ENCODE peak calls at places on chromosomes 4 and X, in four cellular contexts. One of them, this sample, is unnamed.
A peak's percentile ranks its signal among the peaks of the same experiment; 100 is the strongest.

GRCh38 chrX:6861456-6861855 is 286.1 kb upstream of the STS start:
- DNase-seq in Peyer's patch: no peak
- DNase-seq in MM.1S: no peak
- DNase-seq in progenitor cell of endocrine pancreas: no peak
- DNase-seq in this sample: no peak

GRCh38 chrX:110454336-110454735 is 95.7 kb downstream of the RTL9 start:
- DNase-seq in progenitor cell of endocrine pancreas: no peak
- DNase-seq in MM.1S: no peak
- DNase-seq in Peyer's patch: no peak
- DNase-seq in this sample: no peak

GRCh38 chrX:65837875-65838549 is 170.6 kb downstream of the MSN start:
- DNase-seq in progenitor cell of endocrine pancreas: no peak
- DNase-seq in MM.1S: no peak
- DNase-seq in Peyer's patch: no peak
- DNase-seq in this sample: no peak

GRCh38 chrX:41779058-41779564 is 55.1 kb downstream of the GPR82 start:
- DNase-seq in MM.1S: no peak
- DNase-seq in progenitor cell of endocrine pancreas: no peak
- DNase-seq in Peyer's patch: no peak
- DNase-seq in this sample: no peak

GRCh38 chr4:37970702-37971101 is 10.5 kb downstream of the PTTG2 start:
- DNase-seq in MM.1S: peak; percentile 62
- DNase-seq in Peyer's patch: peak; percentile 79
- DNase-seq in progenitor cell of endocrine pancreas: no peak
- DNase-seq in this sample: no peak

GRCh38 chrX:39152106-39152649 is 350.9 kb downstream of the MID1IP1 start:
- DNase-seq in MM.1S: no peak
- DNase-seq in Peyer's patch: peak; percentile 55
- DNase-seq in progenitor cell of endocrine pancreas: peak; percentile 50
- DNase-seq in this sample: no peak

GRCh38 chr4:19721587-19721986 is 530.1 kb upstream of the SLIT2 start:
- DNase-seq in progenitor cell of endocrine pancreas: no peak
- DNase-seq in MM.1S: no peak
- DNase-seq in Peyer's patch: no peak
- DNase-seq in this sample: no peak

GRCh38 chrX:73214366-73215094 is at the start of gene NAP1L2:
- DNase-seq in MM.1S: peak; percentile 86
- DNase-seq in progenitor cell of endocrine pancreas: no peak
- DNase-seq in Peyer's patch: no peak
- DNase-seq in this sample: no peak

GRCh38 chr4:74543983-74544382 is 99.0 kb downstream of the AREG start:
- DNase-seq in MM.1S: no peak
- DNase-seq in Peyer's patch: no peak
- DNase-seq in progenitor cell of endocrine pancreas: no peak
- DNase-seq in this sample: no peak

GRCh38 chr4:186948361-186949291 is 225.0 kb upstream of the FAT1 start:
- DNase-seq in progenitor cell of endocrine pancreas: no peak
- DNase-seq in MM.1S: no peak
- DNase-seq in Peyer's patch: no peak
- DNase-seq in this sample: no peak

DNA sequence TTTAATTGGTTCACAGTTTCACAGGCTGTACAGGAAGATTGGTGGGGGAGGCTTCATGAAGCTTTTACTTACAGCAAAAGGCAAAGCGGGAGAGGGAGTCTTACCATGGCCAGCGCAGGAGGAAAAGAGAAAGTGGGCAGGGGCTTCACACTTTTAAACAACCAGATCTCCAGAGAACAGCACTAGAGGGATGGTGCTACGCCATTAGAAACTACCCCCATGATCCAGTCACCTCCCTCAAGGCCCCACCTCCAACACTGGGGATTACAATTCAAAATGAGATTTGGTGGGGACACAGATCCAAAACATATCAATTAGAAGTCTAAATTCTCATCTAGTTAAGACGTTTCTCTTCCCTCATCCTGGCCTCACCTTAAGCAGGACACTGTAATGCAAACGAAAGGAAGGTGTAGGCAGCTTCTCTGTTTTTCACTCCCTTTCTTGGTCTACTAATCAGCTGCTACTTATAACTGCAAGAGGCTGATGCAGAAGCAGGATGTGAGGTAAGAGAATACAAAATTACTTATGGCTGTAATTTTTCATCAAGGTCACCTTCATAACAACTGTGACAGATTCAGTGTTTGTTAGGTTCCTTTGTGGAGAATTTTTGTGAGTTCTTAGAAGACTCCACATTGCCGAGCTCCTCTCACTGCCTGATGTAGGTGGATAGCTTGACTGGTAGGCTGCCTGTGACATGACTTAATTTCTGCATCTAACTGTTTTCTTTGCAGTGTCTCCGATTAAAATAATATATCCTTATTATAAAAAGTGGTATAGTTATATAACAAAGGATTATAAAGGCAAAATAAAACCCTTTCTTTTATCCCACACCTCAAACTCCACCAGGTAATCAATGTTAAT is 255.1 kb downstream of the IL15 start:
- DNase-seq in MM.1S: no peak
- DNase-seq in Peyer's patch: no peak
- DNase-seq in progenitor cell of endocrine pancreas: no peak
- DNase-seq in this sample: no peak
- TF ChIP-seq CTCF in MM.1S: no peak
- TF ChIP-seq CTCF in Peyer's patch: no peak
- TF ChIP-seq CTCF in progenitor cell of endocrine pancreas: no peak
- TF ChIP-seq CTCF in this sample: no peak

GRCh38 chrX:135697614-135698013 is 15.8 kb upstream of the CT45A1 start:
- DNase-seq in MM.1S: peak; percentile 58
- DNase-seq in progenitor cell of endocrine pancreas: no peak
- DNase-seq in Peyer's patch: no peak
- DNase-seq in this sample: no peak
- TF ChIP-seq CTCF in MM.1S: peak; percentile 35
- TF ChIP-seq CTCF in progenitor cell of endocrine pancreas: no peak
- TF ChIP-seq CTCF in Peyer's patch: no peak
- TF ChIP-seq CTCF in this sample: no peak

GRCh38 chr4:77699731-77700210 is 94.2 kb downstream of the CXCL13 start:
- DNase-seq in progenitor cell of endocrine pancreas: no peak
- DNase-seq in Peyer's patch: no peak
- DNase-seq in MM.1S: no peak
- DNase-seq in this sample: no peak
- TF ChIP-seq CTCF in progenitor cell of endocrine pancreas: peak; percentile 38
- TF ChIP-seq CTCF in Peyer's patch: no peak
- TF ChIP-seq CTCF in MM.1S: no peak
- TF ChIP-seq CTCF in this sample: peak; percentile 57

DNA sequence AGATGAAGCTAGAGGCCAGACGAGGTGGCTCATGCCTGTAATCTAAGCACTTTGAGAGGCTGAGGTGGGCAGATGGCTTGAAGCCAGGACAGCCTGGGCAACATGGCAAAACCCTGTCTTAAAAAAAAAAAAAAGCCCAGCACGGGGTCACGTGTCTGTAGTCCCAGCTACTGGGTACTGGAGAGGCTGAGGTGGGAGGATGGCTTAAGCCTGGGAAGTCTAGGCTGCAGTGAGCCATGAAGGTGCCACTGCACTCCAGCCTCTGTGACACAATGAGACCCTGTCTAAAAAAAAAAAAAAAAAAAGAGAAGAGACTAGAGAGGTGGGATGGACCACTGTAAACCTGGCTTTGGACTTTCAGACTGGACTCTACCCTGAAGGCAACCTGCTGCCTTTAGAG is 10.7 kb upstream of the LRBA start:
- DNase-seq in MM.1S: no peak
- DNase-seq in Peyer's patch: no peak
- DNase-seq in progenitor cell of endocrine pancreas: no peak
- DNase-seq in this sample: no peak
- TF ChIP-seq CTCF in MM.1S: no peak
- TF ChIP-seq CTCF in Peyer's patch: no peak
- TF ChIP-seq CTCF in progenitor cell of endocrine pancreas: no peak
- TF ChIP-seq CTCF in this sample: no peak

GRCh38 chr4:129342820-129343219 is 246.9 kb downstream of the C4orf33 start:
- DNase-seq in progenitor cell of endocrine pancreas: no peak
- DNase-seq in MM.1S: no peak
- DNase-seq in Peyer's patch: no peak
- DNase-seq in this sample: no peak

GRCh38 chr4:129345680-129346079 is 249.7 kb downstream of the C4orf33 start:
- DNase-seq in MM.1S: no peak
- DNase-seq in progenitor cell of endocrine pancreas: no peak
- DNase-seq in Peyer's patch: no peak
- DNase-seq in this sample: no peak

GRCh38 chr4:129346760-129347159 is 250.8 kb downstream of the C4orf33 start:
- DNase-seq in MM.1S: no peak
- DNase-seq in Peyer's patch: no peak
- DNase-seq in progenitor cell of endocrine pancreas: no peak
- DNase-seq in this sample: no peak

GRCh38 chr4:129344058-129344457 is 248.1 kb downstream of the C4orf33 start:
- DNase-seq in MM.1S: peak; percentile 60
- DNase-seq in Peyer's patch: no peak
- DNase-seq in progenitor cell of endocrine pancreas: no peak
- DNase-seq in this sample: no peak
- TF ChIP-seq CTCF in MM.1S: peak; percentile 76
- TF ChIP-seq CTCF in Peyer's patch: peak; percentile 32
- TF ChIP-seq CTCF in progenitor cell of endocrine pancreas: peak; percentile 72
- TF ChIP-seq CTCF in this sample: peak; percentile 81

GRCh38 chrX:14533867-14534266 is 4.5 kb downstream of the GLRA2 start:
- DNase-seq in Peyer's patch: no peak
- DNase-seq in progenitor cell of endocrine pancreas: no peak
- DNase-seq in MM.1S: no peak
- DNase-seq in this sample: no peak

GRCh38 chrX:14529288-14529989 is at the start of gene GLRA2:
- DNase-seq in Peyer's patch: no peak
- DNase-seq in MM.1S: peak; percentile 33
- DNase-seq in progenitor cell of endocrine pancreas: peak; percentile 31
- DNase-seq in this sample: no peak

GRCh38 chrX:14528629-14529287 is 578 bp upstream of the GLRA2 start:
- DNase-seq in Peyer's patch: peak; percentile 63
- DNase-seq in progenitor cell of endocrine pancreas: peak; percentile 54
- DNase-seq in MM.1S: peak; percentile 44
- DNase-seq in this sample: peak; percentile 72
- TF ChIP-seq CTCF in Peyer's patch: peak; percentile 29
- TF ChIP-seq CTCF in progenitor cell of endocrine pancreas: peak; percentile 61
- TF ChIP-seq CTCF in MM.1S: peak; percentile 46
- TF ChIP-seq CTCF in this sample: peak; percentile 76

DNA sequence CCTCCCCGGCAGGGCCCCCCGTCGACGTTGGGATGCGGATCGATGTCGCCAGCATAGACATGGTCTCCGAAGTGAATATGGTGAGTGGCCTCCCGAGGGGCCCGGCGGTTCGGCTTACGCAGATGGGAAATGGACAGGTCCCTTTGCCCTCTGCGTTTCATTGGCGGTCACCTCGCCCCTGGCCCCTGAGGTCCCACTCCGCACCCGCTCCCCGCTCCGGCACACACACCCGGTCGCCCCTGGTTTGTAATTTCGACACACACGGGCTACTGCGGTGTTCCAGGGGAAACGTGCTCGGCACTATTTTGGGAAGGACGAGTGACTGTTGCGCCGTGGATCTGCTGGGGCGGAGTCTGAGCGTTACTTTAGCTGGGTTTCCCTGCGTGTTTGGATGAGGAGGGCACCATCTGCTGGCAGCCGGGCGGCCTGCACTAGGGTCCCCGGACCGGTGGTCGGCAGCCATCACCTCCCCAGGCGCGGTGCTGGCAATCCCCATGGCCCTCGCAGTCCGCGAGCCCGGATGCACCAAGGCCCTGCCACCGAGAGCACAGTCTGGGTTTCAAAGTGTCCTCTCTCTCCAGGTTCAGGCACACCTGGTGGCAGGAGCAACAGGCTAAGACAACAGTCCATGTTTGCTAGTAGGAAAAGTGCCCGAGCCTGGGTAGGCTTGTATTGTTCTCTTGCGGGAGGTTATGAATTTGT is 1.2 kb downstream of the GABRB1 start:
- DNase-seq in MM.1S: peak; percentile 72
- DNase-seq in progenitor cell of endocrine pancreas: peak; percentile 75
- DNase-seq in Peyer's patch: peak; percentile 71
- DNase-seq in this sample: peak; percentile 81
- TF ChIP-seq CTCF in MM.1S: peak; percentile 90
- TF ChIP-seq CTCF in progenitor cell of endocrine pancreas: peak; percentile 96
- TF ChIP-seq CTCF in Peyer's patch: peak; percentile 33
- TF ChIP-seq CTCF in this sample: peak; percentile 94

DNA sequence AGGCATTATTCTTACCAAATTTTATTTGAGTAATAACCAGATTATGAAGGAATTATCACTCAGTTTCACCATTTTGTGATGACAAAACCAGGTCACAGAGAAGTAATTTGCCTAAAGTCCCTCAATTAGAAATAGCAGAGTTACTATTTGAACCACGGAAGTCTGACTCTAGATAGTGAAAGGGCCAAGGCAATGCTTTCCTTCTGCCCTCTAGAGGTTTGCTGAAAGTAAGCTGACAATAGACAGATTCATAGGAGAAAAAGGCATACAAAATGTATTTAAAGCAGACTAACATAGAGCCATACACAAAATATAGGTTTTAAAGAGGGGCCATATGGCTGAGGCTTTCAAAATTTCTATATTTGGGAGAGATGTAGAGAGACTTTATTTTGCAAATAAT is 43.1 kb downstream of the CXXC4 start:
- DNase-seq in Peyer's patch: no peak
- DNase-seq in progenitor cell of endocrine pancreas: no peak
- DNase-seq in MM.1S: peak; percentile 64
- DNase-seq in this sample: no peak
- TF ChIP-seq CTCF in Peyer's patch: peak; percentile 22
- TF ChIP-seq CTCF in progenitor cell of endocrine pancreas: peak; percentile 50
- TF ChIP-seq CTCF in MM.1S: peak; percentile 69
- TF ChIP-seq CTCF in this sample: peak; percentile 63

This sample was measured in type B pancreatic cell.